ENCODE peak calls at places on chromosomes 3 and 15, in four cellular contexts. L, S, M and N are unnamed samples.

GRCh38 chr3:151880326-151880725 is 6.9 kb downstream of the SUCNR1 start:
- DNase-seq in L (no peak), S (no peak), M (no peak), N (no peak)

GRCh38 chr15:92383528-92384326 is 10.0 kb upstream of the ST8SIA2 start:
- DNase-seq in L (peak), S (no peak), M (no peak), N (no peak)

GRCh38 chr3:184506579-184506978 is 55.0 kb upstream of the EPHB3 start:
- DNase-seq in L (no peak), S (no peak), M (no peak), N (no peak)

GRCh38 chr3:14237431-14237830 is 58.8 kb downstream of the LSM3 start:
- DNase-seq in L (no peak), S (no peak), M (no peak), N (no peak)

GRCh38 chr3:175207361-175207760 is 348.2 kb downstream of the NAALADL2 start:
- DNase-seq in L (no peak), S (no peak), M (no peak), N (no peak)

GRCh38 chr3:149339931-149340309 is 6.5 kb upstream of the TM4SF18 start:
- DNase-seq in L (peak), S (no peak), M (peak), N (peak)

GRCh38 chr3:15952543-15953175 is 154.9 kb upstream of the ANKRD28 start:
- DNase-seq in L (no peak), S (no peak), M (no peak), N (no peak)

GRCh38 chr3:100330651-100331050 is 3.9 kb upstream of the NIT2 start:
- DNase-seq in L (no peak), S (no peak), M (no peak), N (no peak)

GRCh38 chr3:120558784-120559227 is 37.3 kb upstream of the NDUFB4 start:
- DNase-seq in L (peak), S (peak), M (peak), N (peak)

GRCh38 chr15:89177633-89178306 is 43.6 kb downstream of the RLBP1 start:
- DNase-seq in L (peak), S (peak), M (peak), N (peak)

GRCh38 chr3:111979689-111980025 is 831 bp downstream of the ABHD10 start:
- DNase-seq in L (no peak), S (no peak), M (no peak), N (no peak)

GRCh38 chr3:106263556-106263955 is 394.7 kb upstream of the CBLB start:
- DNase-seq in L (no peak), S (no peak), M (no peak), N (no peak)

GRCh38 chr15:28191832-28192231 is 92.7 kb upstream of the OCA2 start:
- DNase-seq in L (peak), S (no peak), M (no peak), N (peak)

GRCh38 chr3:126777366-126777765 is 73.3 kb downstream of the CHCHD6 start:
- DNase-seq in L (no peak), S (no peak), M (no peak), N (no peak)

GRCh38 chr3:33490641-33491241 is 50.5 kb upstream of the UBP1 start:
- DNase-seq in L (no peak), S (no peak), M (no peak), N (no peak)

GRCh38 chr3:100796556-100796955 is 87.3 kb downstream of the TFG start:
- DNase-seq in L (no peak), S (no peak), M (peak), N (no peak)

GRCh38 chr15:87142096-87142495 is 1062.4 kb downstream of the AGBL1 start:
- DNase-seq in L (no peak), S (no peak), M (no peak), N (no peak)

GRCh38 chr15:94910166-94910565 is 678.8 kb downstream of the MCTP2 start:
- DNase-seq in L (no peak), S (no peak), M (no peak), N (no peak)